ENCODE peak calls at places on chromosomes 4 and X, in nine cellular contexts. B, A, I, F, X, Y, W, U and J are unnamed samples.

GRCh38 chr4:89156515-89156914 is 45.2 kb downstream of the TIGD2 start:
- DNase-seq in A (no peak), X (no peak), U (no peak), F (no peak), W (no peak), Y (no peak), B (no peak), I (no peak), J (no peak)

GRCh38 chr4:17091104-17091503 is 192.7 kb upstream of the LDB2 start:
- DNase-seq in B (no peak), W (no peak), U (no peak), F (no peak), Y (no peak), A (no peak), X (no peak), I (no peak), J (no peak)

GRCh38 chr4:155777971-155778710 is 19.3 kb downstream of the GUCY1B1 start:
- DNase-seq in F (no peak), Y (no peak), I (no peak), B (no peak), A (no peak), U (no peak), X (no peak), W (no peak), J (peak; percentile 65)

GRCh38 chr4:181078236-181078635 is 1165.0 kb upstream of the TENM3 start:
- DNase-seq in U (no peak), B (no peak), A (no peak), Y (no peak), I (no peak), X (no peak), W (no peak), F (no peak), J (no peak)

GRCh38 chr4:26884486-26884988 is 23.9 kb downstream of the STIM2 start:
- DNase-seq in A (no peak), I (no peak), W (no peak), Y (no peak), B (no peak), U (no peak), F (no peak), X (no peak), J (no peak)

GRCh38 chrX:44400588-44400987 is 57.1 kb upstream of the EFHC2 start:
- DNase-seq in B (no peak), X (no peak), I (no peak), W (no peak), U (peak; percentile 1), Y (peak; percentile 64), A (no peak), F (no peak), J (peak; percentile 2)

GRCh38 chr4:139042981-139043460 is 27.4 kb downstream of the NOCT start:
- DNase-seq in Y (peak; percentile 92), U (no peak), W (no peak), I (no peak), A (no peak), X (no peak), B (no peak), F (no peak), J (no peak)

GRCh38 chr4:165355900-165356300 is 22.9 kb upstream of the CPE start:
- DNase-seq in X (no peak), U (no peak), Y (peak; percentile 57), B (no peak), I (no peak), A (peak; percentile 63), W (no peak), F (no peak), J (peak; percentile 74)

GRCh38 chrX:13646154-13646549 is 6.8 kb upstream of the TCEANC start:
- DNase-seq in F (peak; percentile 85), B (peak; percentile 63), W (no peak), U (no peak), Y (peak; percentile 62), I (peak; percentile 65), X (no peak), A (peak; percentile 53), J (peak; percentile 3)

GRCh38 chr4:86848732-86849617 is at the start of gene SLC10A6:
- DNase-seq in X (no peak), A (no peak), F (no peak), B (no peak), U (no peak), Y (peak; percentile 12), W (no peak), I (no peak), J (no peak)

GRCh38 chrX:8629871-8630270 is 102.1 kb downstream of the ANOS1 start:
- DNase-seq in W (no peak), B (no peak), X (no peak), F (no peak), I (no peak), A (no peak), Y (no peak), U (no peak), J (no peak)

GRCh38 chrX:138378876-138379275 is 332.6 kb downstream of the FGF13 start:
- DNase-seq in X (no peak), B (no peak), I (no peak), A (no peak), Y (no peak), F (no peak), W (no peak), U (no peak), J (no peak)

GRCh38 chr4:56995525-56995924 is 16.8 kb downstream of the POLR2B start:
- DNase-seq in B (peak; percentile 69), A (peak; percentile 47), U (no peak), F (no peak), I (peak; percentile 80), Y (peak; percentile 92), X (no peak), W (no peak), J (peak; percentile 89)

GRCh38 chr4:81405900-81406401 is 65.8 kb downstream of the RASGEF1B start:
- DNase-seq in F (no peak), I (no peak), X (no peak), Y (peak; percentile 79), A (peak; percentile 64), B (no peak), W (peak; percentile 41), U (peak; percentile 25), J (peak; percentile 58)

GRCh38 chrX:15674514-15674898 is 9.9 kb upstream of the CLTRN start:
- DNase-seq in W (peak; percentile 77), B (peak; percentile 98), Y (peak; percentile 95), X (peak; percentile 90), A (no peak), I (peak; percentile 95), F (peak; percentile 98), U (peak; percentile 57), J (no peak)

GRCh38 chr4:80492761-80493160 is 157.2 kb downstream of the CFAP299 start:
- DNase-seq in B (no peak), W (peak; percentile 39), A (no peak), X (no peak), F (no peak), I (no peak), U (no peak), Y (no peak), J (no peak)

GRCh38 chrX:40374486-40374885 is 206.3 kb upstream of the ATP6AP2 start:
- DNase-seq in W (no peak), I (no peak), U (no peak), B (no peak), Y (no peak), X (no peak), F (no peak), A (no peak), J (no peak)

GRCh38 chrX:69088171-69088938 is 76.9 kb downstream of the PJA1 start:
- DNase-seq in X (no peak), Y (no peak), A (no peak), W (no peak), U (no peak), F (no peak), I (no peak), B (no peak), J (no peak)

GRCh38 chrX:13983734-13984133 is 46.0 kb downstream of the GEMIN8 start:
- DNase-seq in A (no peak), X (no peak), I (no peak), B (no peak), Y (no peak), U (no peak), W (no peak), F (no peak), J (no peak)

GRCh38 chr4:34676390-34676789 is 1567.9 kb downstream of the ARAP2 start:
- DNase-seq in Y (no peak), A (no peak), I (no peak), U (no peak), B (no peak), W (no peak), F (no peak), X (no peak), J (no peak)

GRCh38 chr4:152936446-152937279 is 540 bp downstream of the FHDC1 start:
- DNase-seq in A (no peak), X (peak; percentile 85), B (peak; percentile 27), W (no peak), I (no peak), F (peak; percentile 82), Y (peak; percentile 26), U (no peak), J (no peak)

GRCh38 chr4:8035371-8035780 is 95.7 kb upstream of the AFAP1 start:
- DNase-seq in A (peak; percentile 84), I (no peak), Y (peak; percentile 57), X (peak; percentile 25), U (no peak), W (no peak), B (no peak), F (no peak), J (no peak)

GRCh38 chr4:2788532-2789103 is 4.3 kb upstream of the SH3BP2 start:
- DNase-seq in I (peak; percentile 85), Y (no peak), A (no peak), B (peak; percentile 64), X (no peak), U (no peak), W (no peak), F (peak; percentile 85), J (no peak)

GRCh38 chr4:38237139-38237538 is 276.9 kb downstream of the PTTG2 start:
- DNase-seq in W (no peak), U (no peak), I (no peak), A (no peak), Y (peak; percentile 85), B (no peak), F (no peak), X (no peak), J (peak; percentile 8)

GRCh38 chr4:104896623-104897296 is 249.9 kb upstream of the TET2 start:
- DNase-seq in F (no peak), Y (no peak), X (no peak), B (no peak), A (peak; percentile 2), U (no peak), I (no peak), W (no peak), J (peak; percentile 36)

GRCh38 chr4:86831262-86832090 is 17.7 kb downstream of the SLC10A6 start:
- DNase-seq in A (no peak), F (no peak), X (no peak), B (no peak), I (no peak), U (no peak), Y (no peak), W (no peak), J (no peak)